ENCODE peak calls at places on chromosomes 13 and 19, in five cellular contexts. O is ascending aorta, S is keratinocyte, T is astrocyte of the spinal cord, E is ovary. X is an unnamed sample.

GRCh38 chr19:36051236-36051635 is 2.8 kb downstream of the THAP8 start:
- DNase-seq in O (no peak), S (no peak), T (no peak), E (no peak), X (no peak)

GRCh38 chr13:65744761-65745160 is 1485.4 kb downstream of the PCDH9 start:
- DNase-seq in O (no peak), S (no peak), T (peak), E (no peak), X (peak)

GRCh38 chr13:111898956-111899713 is 167.8 kb upstream of the SOX1 start:
- DNase-seq in O (no peak), S (no peak), T (no peak), E (no peak), X (no peak)

GRCh38 chr19:1956143-1956537 is 15.2 kb downstream of the CSNK1G2 start:
- DNase-seq in O (no peak), S (no peak), T (no peak), E (no peak), X (no peak)

GRCh38 chr13:98103942-98104880 is 38.7 kb upstream of the FARP1 start:
- DNase-seq in O (no peak), S (no peak), T (no peak), E (no peak), X (no peak)

GRCh38 chr19:48424694-48425219 is 21.0 kb upstream of the GRWD1 start:
- DNase-seq in O (no peak), S (no peak), T (peak), E (peak), X (no peak)

GRCh38 chr13:28411859-28412353 is 83.0 kb downstream of the FLT1 start:
- DNase-seq in O (no peak), S (no peak), T (no peak), E (no peak), X (no peak)

GRCh38 chr13:35891973-35892441 is 239.2 kb downstream of the DCLK1 start:
- DNase-seq in O (no peak), S (peak), T (peak), E (no peak), X (no peak)

GRCh38 chr19:3968556-3969434 is 2.1 kb downstream of the DAPK3 start:
- DNase-seq in O (peak), S (peak), T (peak), E (peak), X (peak)

GRCh38 chr19:56105090-56105701 is 15.9 kb downstream of the ZNF787 start:
- DNase-seq in O (no peak), S (no peak), T (peak), E (peak), X (peak)

GRCh38 chr19:56108447-56109195 is 12.5 kb downstream of the ZNF787 start:
- DNase-seq in O (no peak), S (no peak), T (no peak), E (peak), X (peak)

GRCh38 chr19:56106397-56106849 is 14.7 kb downstream of the ZNF787 start:
- DNase-seq in O (no peak), S (no peak), T (no peak), E (no peak), X (no peak)

GRCh38 chr19:56107626-56108351 is 13.3 kb downstream of the ZNF787 start:
- DNase-seq in O (no peak), S (no peak), T (no peak), E (no peak), X (no peak)

GRCh38 chr19:56106993-56107392 is 14.1 kb downstream of the ZNF787 start:
- DNase-seq in O (no peak), S (no peak), T (no peak), E (no peak), X (no peak)
- H3K4me3 ChIP-seq in O (no peak), S (no peak), T (no peak), E (no peak), X (no peak)

GRCh38 chr19:50315773-50316448 is 13.3 kb downstream of the KCNC3 start:
- DNase-seq in O (no peak), S (no peak), T (peak), E (no peak), X (no peak)

GRCh38 chr19:50312967-50313811 is 16.0 kb downstream of the KCNC3 start:
- DNase-seq in O (no peak), S (no peak), T (no peak), E (no peak), X (no peak)

GRCh38 chr19:50311723-50312635 is 17.2 kb downstream of the KCNC3 start:
- DNase-seq in O (no peak), S (no peak), T (no peak), E (no peak), X (no peak)

GRCh38 chr19:50314724-50315700 is 14.2 kb downstream of the KCNC3 start:
- DNase-seq in O (no peak), S (no peak), T (no peak), E (no peak), X (no peak)

DNA sequence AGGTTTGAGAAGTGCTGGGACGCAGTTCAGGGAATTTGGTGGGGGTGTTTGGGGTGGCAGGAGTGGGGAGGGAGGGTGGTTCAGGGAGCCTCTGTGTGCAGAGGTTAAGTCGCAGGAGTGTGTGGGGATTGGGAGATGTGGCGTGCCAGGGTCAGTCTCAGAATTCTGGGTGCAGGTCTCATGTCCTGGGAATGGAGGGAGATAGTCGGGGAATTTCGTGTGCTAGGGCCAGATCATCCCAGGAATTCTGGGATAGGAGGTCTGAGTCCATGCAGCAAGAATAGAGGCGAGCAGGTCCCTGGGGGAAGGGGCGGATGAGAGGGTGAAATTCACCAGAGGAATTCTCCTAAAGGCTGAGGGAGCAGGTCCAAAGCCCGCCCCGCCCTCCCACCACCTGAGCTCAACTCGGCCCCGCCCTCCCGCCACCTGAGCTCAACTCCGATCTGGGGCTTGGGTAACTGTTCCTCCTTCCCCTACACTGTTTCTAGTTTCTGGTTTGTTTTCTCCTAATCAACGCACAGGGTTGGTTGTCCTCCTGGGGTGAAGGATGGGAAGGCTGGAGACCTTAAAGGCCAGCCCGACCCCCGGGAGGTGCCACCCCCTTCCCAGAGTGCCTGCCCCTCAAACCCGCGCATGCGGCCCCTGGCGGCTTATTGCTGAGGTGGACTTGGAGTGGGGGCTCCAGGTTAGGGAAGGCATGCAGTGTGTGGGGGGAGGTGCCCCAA is 15.2 kb downstream of the KCNC3 start:
- DNase-seq in O (no peak), S (no peak), T (no peak), E (no peak), X (no peak)
- H3K4me3 ChIP-seq in O (no peak), S (no peak), T (no peak), E (no peak), X (no peak)

GRCh38 chr19:34066007-34066656 is 106.2 kb upstream of the LSM14A start:
- DNase-seq in O (no peak), S (no peak), T (no peak), E (no peak), X (no peak)

GRCh38 chr19:34067861-34068271 is 104.4 kb upstream of the LSM14A start:
- DNase-seq in O (no peak), S (no peak), T (no peak), E (no peak), X (no peak)
- H3K4me3 ChIP-seq in O (no peak), S (no peak), T (no peak), E (no peak), X (no peak)

GRCh38 chr13:30446122-30446500 is 19.6 kb downstream of the HMGB1 start:
- DNase-seq in O (no peak), S (no peak), T (no peak), E (no peak), X (no peak)
- H3K4me3 ChIP-seq in O (peak), S (peak), T (peak), E (peak), X (peak)